ENCODE peak calls at places on chromosomes 6 and 20, in four cellular contexts. W, Y, M and E are unnamed samples.

GRCh38 chr20:37346526-37347346 is 796 bp downstream of the SRC start:
- DNase-seq in Y (no peak), W (no peak), M (no peak), E (no peak)

GRCh38 chr6:19180348-19181073 is 656.7 kb upstream of the ID4 start:
- DNase-seq in W (peak; percentile 90), M (no peak), Y (no peak), E (peak; percentile 37)

GRCh38 chr6:166499350-166500163 is 86.9 kb downstream of the RAMACL start:
- DNase-seq in Y (no peak), W (no peak), M (no peak), E (no peak)

GRCh38 chr6:101614774-101615173 is 221.3 kb downstream of the GRIK2 start:
- DNase-seq in Y (no peak), W (no peak), M (no peak), E (no peak)

GRCh38 chr20:44805991-44806729 is 4.2 kb downstream of the RIMS4 start:
- DNase-seq in M (no peak), Y (no peak), W (peak; percentile 82), E (no peak)

GRCh38 chr6:131819507-131820228 is 11.8 kb downstream of the ENPP1 start:
- DNase-seq in W (no peak), M (no peak), Y (no peak), E (no peak)

GRCh38 chr6:169363590-169363989 is 109.9 kb upstream of the THBS2 start:
- DNase-seq in Y (no peak), M (no peak), W (no peak), E (no peak)

GRCh38 chr6:85460951-85461805 is 11.3 kb downstream of the NT5E start:
- DNase-seq in Y (no peak), W (no peak), M (peak; percentile 40), E (no peak)

GRCh38 chr6:159299566-159299965 is 130.4 kb downstream of the FNDC1 start:
- DNase-seq in Y (no peak), M (no peak), W (no peak), E (no peak)

GRCh38 chr6:152356659-152357058 is 280.5 kb downstream of the SYNE1 start:
- DNase-seq in M (no peak), Y (no peak), W (no peak), E (no peak)

DNA sequence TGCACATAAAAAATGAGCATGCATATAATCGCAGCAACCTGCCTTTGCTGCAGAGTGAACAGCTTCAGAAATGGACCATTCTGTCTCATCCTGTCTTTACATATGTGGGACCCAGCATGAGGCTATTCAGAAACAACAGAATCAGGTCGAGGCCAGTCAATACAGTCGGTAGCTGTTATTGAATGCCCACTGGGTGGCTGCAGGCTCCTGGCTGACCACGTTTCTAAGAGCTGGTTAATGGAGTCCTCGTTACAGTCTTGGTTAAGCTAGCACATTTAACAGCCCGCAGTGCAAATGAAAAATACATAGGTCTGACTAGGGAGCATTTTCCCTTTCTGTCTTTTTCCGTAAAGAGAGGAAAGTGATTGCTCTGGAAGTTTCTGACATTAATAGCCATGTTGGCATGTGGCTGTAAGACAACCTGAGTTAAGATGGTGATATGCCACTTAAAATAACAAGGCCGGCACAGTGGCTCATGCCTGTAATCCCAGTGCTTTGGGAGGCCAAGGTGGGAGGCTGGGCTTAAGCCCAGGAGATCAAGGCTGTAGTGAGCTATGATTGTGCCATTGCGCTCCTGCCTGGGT is 75.0 kb downstream of the SHLD1 start:
- DNase-seq in W (no peak), Y (no peak), M (no peak), E (no peak)
- TF ChIP-seq CTCF in W (no peak), Y (no peak), M (no peak), E (no peak)

GRCh38 chr20:48819089-48819488 is 8.7 kb downstream of the PREX1 start:
- DNase-seq in W (no peak), M (no peak), Y (no peak), E (no peak)

GRCh38 chr20:48818031-48818370 is 9.8 kb downstream of the PREX1 start:
- DNase-seq in Y (no peak), W (no peak), M (no peak), E (no peak)

GRCh38 chr20:48818481-48818987 is 9.3 kb downstream of the PREX1 start:
- DNase-seq in Y (no peak), M (peak; percentile 85), W (no peak), E (no peak)

GRCh38 chr20:48816282-48816860 is 11.4 kb downstream of the PREX1 start:
- DNase-seq in M (no peak), Y (no peak), W (no peak), E (no peak)

DNA sequence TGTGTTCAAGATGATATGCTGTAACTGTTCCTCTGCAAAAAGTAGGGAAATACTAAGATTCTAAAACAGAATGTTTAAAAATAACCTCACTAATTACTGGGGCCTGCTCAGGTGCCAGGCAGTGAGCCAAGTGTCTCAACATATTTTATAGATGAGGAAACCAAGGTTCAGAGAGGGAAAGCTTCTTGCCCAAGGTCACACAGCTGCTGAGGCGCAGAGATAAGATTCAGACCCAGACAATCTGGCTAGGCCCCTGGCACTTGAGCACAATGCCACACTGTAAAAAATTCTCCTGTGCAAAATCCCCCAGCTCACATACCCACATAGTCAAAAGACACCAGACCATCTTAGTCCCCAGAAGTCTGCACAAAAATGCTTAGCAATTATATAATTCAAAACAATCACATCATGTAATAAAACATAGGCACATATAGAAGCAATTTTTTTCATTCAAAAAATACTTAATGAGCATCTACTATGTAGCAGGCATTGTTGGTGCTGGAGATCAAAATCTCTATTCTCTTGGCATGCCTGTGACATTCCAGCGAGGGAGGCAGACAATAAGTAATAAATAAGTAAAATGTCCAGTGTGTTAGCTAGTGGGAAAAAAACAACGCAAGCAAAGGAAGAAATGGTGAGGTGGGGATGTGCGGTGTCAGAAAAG is 10.3 kb downstream of the PREX1 start:
- DNase-seq in M (no peak), Y (no peak), W (no peak), E (no peak)
- H3K4me1 ChIP-seq in M (peaks cover 44% of the 10 kb centered on the region), Y (no peaks in the 10 kb centered on the region), W (peaks cover 45% of the 10 kb centered on the region), E (no peaks in the 10 kb centered on the region)

DNA sequence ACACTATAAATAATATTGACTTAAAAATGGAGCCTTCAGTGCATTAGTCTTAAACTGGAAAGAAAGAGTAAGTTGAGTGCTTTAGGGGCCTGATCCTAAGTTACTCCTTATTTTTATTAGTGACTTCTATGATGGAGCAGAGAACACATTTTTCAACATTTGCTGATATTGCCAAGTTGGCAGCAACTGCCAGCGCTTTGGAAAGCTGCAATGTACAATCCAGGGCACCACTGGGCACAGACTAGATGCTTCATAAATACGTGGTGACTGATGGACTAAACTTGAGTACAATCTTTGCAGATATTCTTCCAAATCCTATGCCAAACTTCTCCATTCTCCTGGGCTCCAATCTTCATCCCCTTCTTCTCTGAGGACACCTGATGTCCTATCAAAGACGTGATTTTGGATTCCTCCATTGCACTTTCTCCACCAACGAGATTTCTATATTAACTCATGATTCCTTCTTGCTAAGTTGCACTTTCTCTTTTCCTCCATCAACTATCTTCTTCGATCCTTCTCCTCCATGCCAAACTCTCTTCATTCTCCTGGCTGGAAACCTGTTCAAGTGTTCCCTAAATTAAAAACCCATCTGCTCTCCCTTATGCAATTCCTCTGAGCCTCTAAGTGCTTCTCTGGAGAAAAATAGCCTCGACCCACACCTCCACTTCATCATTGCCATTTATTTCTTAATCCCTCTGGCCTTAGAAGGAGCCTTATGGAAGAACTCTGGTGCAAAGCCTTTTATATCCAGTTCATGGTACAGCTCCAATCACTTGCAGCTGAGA is 28.5 kb upstream of the PAK5 start:
- DNase-seq in M (no peak), W (no peak), Y (no peak), E (no peak)
- H3K27ac ChIP-seq in M (no peak overlapping the region), W (no peak overlapping the region), Y (no peak overlapping the region), E (no peak overlapping the region)

DNA sequence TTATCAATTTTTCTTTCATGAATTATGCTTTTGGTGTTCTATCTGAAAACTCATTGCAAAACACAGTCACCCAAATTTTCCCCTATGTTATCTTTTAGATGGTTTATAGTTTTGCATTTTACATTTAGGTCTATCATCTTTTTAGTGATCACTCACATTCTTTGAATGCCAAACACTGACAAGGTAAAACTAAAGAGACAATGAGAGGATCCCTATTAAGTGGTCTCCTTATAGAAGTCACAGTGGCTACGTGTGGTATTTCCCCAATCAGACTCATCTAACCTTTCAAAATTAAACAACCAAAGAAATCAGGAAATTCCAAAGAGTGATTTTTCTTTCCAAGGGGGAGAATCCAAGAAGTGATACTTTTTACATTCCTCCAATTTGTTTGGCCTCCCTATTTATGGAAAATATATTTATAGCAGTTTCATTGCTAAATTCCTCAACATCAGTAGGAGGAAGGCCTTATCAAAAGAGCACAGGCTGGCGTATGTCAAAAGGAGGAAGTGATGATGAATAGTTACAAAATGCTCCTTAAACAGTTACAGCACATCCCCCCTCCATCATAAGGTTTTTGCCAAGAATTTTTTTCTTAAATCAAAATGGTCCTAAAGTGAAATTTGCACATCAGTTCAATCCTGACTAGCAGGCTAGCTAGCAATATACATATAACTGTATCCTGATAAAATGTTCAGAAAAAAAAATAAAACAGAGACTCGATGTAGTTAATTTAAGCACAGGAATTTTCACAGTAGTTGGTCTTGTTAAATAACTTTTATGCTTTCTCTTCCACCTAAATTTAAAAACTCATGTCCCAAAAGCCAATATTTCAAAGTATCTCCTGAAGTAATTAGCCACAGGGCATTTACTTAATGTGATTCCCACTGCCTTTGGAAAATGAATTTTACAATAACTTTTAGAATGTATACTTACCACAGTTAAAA is 76.2 kb upstream of the IPCEF1 start:
- DNase-seq in Y (no peak), W (no peak), M (no peak), E (peak; percentile 34)
- TF ChIP-seq CTCF in Y (no peak), W (no peak), M (no peak), E (no peak)

GRCh38 chr20:17959257-17959627 is 9.4 kb downstream of the SNX5 start:
- DNase-seq in W (no peak), M (no peak), Y (no peak), E (no peak)
- H3K4me1 ChIP-seq in W (peaks cover 57% of the 10 kb centered on the region), M (peaks cover 77% of the 10 kb centered on the region), Y (peaks cover 70% of the 10 kb centered on the region), E (peaks cover 39% of the 10 kb centered on the region)

GRCh38 chr6:113967777-113968176 is 3.2 kb downstream of the HDAC2 start:
- DNase-seq in Y (no peak), W (no peak), M (no peak), E (no peak)

GRCh38 chr6:113971786-113972185 is 838 bp upstream of the HDAC2 start:
- DNase-seq in W (no peak), Y (no peak), M (no peak), E (no peak)

GRCh38 chr6:113968472-113968871 is 2.5 kb downstream of the HDAC2 start:
- DNase-seq in M (no peak), W (no peak), Y (no peak), E (no peak)

GRCh38 chr6:113969888-113970807 is 800 bp downstream of the HDAC2 start:
- DNase-seq in M (peak; percentile 53), W (no peak), Y (no peak), E (peak; percentile 54)

DNA sequence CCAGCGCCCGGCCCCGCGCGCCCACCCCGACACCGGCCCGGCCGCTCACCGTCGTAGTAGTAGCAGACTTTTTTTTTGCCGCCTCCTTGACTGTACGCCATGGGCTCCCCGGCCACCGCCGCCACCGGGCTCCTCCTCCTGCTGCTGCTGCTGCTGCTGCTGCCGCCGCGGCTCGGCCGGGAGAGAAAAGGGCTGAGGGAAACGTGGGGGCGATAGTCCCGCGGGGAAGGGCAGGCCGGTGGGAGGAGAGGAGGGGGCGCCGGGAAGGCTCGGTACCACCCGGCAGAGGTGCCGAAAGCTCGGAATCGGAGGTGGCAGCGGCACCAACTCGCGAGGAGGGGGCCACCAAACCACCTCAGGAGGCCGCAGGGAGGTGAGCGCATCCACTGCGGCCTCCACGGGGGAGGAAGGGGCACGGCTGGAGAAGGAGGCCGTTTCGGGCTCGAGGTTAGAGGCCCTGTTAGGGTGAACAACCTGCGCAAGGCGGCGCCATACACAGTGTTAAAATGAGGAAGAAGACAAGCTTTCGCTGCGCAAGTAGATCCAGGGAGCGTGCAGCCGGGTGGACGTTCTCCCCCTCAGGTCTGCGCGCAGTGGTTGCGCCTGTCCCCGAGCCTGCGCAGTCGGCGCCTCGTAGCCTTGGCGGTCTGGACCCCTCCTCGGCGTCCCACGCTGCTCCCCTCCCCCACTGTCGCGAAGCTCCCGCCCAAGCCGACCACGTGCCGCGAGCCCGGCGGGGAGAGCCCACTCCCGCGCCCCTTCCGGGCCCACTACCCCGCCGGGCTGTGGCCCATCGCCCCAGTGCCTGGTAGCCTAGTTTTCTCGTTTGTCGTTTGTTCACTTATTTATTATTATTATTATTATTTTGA is at the start of gene HDAC2:
- DNase-seq in Y (peak; percentile 57), M (peak; percentile 80), W (peak; percentile 78), E (peak; percentile 90)
- H3K27ac ChIP-seq in Y (peak within 1 kb of the TSS; percentile 99), M (peak within 1 kb of the TSS; percentile 94), W (peak within 1 kb of the TSS; percentile 78), E (peak within 1 kb of the TSS; percentile 91)